ENCODE peak calls at places on chromosome X, in four cellular contexts. J, N, K and U are unnamed samples.

GRCh38 chrX:45479835-45480422 is 279.3 kb upstream of the DIPK2B start:
- DNase-seq in J (peak; percentile 72), N (no peak), K (no peak), U (peak; percentile 95)

GRCh38 chrX:125646195-125646594 is 326.5 kb downstream of the TEX13C start:
- DNase-seq in J (no peak), N (no peak), K (no peak), U (no peak)

GRCh38 chrX:133258481-133258880 is 40.3 kb upstream of the TFDP3 start:
- DNase-seq in J (no peak), N (no peak), K (no peak), U (peak; percentile 4)

GRCh38 chrX:16826207-16826606 is 39.9 kb downstream of the TXLNG start:
- DNase-seq in J (peak; percentile 68), N (peak; percentile 17), K (no peak), U (peak; percentile 77)

GRCh38 chrX:47218920-47219815 is 687 bp downstream of the CDK16 start:
- DNase-seq in J (no peak), N (peak; percentile 7), K (peak; percentile 68), U (no peak)

GRCh38 chrX:18873189-18873791 is 110.6 kb downstream of the PHKA2 start:
- DNase-seq in J (peak; percentile 65), N (no peak), K (peak; percentile 53), U (peak; percentile 82)

GRCh38 chrX:118355225-118355920 is 9.5 kb downstream of the WDR44 start:
- DNase-seq in J (no peak), N (no peak), K (no peak), U (no peak)

GRCh38 chrX:9476810-9477575 is 12.1 kb downstream of the TBL1X start:
- DNase-seq in J (no peak), N (no peak), K (no peak), U (no peak)

GRCh38 chrX:10360121-10360520 is 203.3 kb downstream of the CLCN4 start:
- DNase-seq in J (no peak), N (no peak), K (no peak), U (peak; percentile 6)

GRCh38 chrX:73817381-73818199 is 254.6 kb downstream of the CHIC1 start:
- DNase-seq in J (no peak), N (no peak), K (no peak), U (no peak)